ENCODE peak calls at places on chromosomes 12 and 14, in six cellular contexts. H is cardiac muscle cell, C is astrocyte, I is hepatocyte, R is lower lobe of right lung, X is uterus. V is an unnamed sample.
A peak's percentile ranks its signal among the peaks of the same experiment; 100 is the strongest.

GRCh38 chr12:66620703-66621102 is 58.2 kb downstream of the GRIP1 start:
- DNase-seq in X (no peak), C (no peak), I (no peak), H (no peak), R (no peak), V (no peak)

GRCh38 chr12:25655702-25656101 is 102.6 kb upstream of the LMNTD1 start:
- DNase-seq in C (no peak), I (peak; percentile 8), R (no peak), H (no peak), X (no peak), V (no peak)

GRCh38 chr12:85829391-85829790 is 6.8 kb downstream of the RASSF9 start:
- DNase-seq in H (no peak), I (no peak), C (peak; percentile 78), R (no peak), X (no peak), V (no peak)

GRCh38 chr12:75890141-75890540 is 141.4 kb downstream of the PHLDA1 start:
- DNase-seq in H (no peak), X (no peak), C (peak; percentile 36), I (no peak), R (no peak), V (no peak)

GRCh38 chr12:48677782-48678181 is 4.3 kb downstream of the KANSL2 start:
- DNase-seq in H (no peak), X (no peak), R (no peak), C (no peak), I (no peak), V (no peak)

GRCh38 chr14:69038449-69039286 is 59.6 kb upstream of the ACTN1 start:
- DNase-seq in X (peak; percentile 73), R (no peak), C (peak; percentile 89), H (no peak), I (peak; percentile 66), V (no peak)

GRCh38 chr12:1594045-1594294 is 411 bp downstream of the FBXL14 start:
- DNase-seq in C (no peak), I (no peak), H (no peak), R (peak; percentile 81), X (peak; percentile 58), V (no peak)

GRCh38 chr12:81758421-81759214 is 532 bp downstream of the PPFIA2 start:
- DNase-seq in C (peak; percentile 20), I (peak; percentile 54), R (no peak), H (peak; percentile 47), X (no peak), V (peak; percentile 82)

GRCh38 chr12:9736931-9737705 is 4.2 kb upstream of the CLECL1 start:
- DNase-seq in R (no peak), H (no peak), I (no peak), C (no peak), X (no peak), V (no peak)

GRCh38 chr14:38646391-38646790 is 390.5 kb upstream of the CLEC14A start:
- DNase-seq in I (no peak), R (no peak), H (no peak), X (no peak), C (no peak), V (no peak)

GRCh38 chr12:78062781-78063180 is 232.1 kb downstream of the NAV3 start:
- DNase-seq in I (peak; percentile 5), R (no peak), H (no peak), X (peak; percentile 28), C (peak; percentile 81), V (peak; percentile 42)

GRCh38 chr12:67223225-67223624 is 45.9 kb upstream of the CAND1 start:
- DNase-seq in H (no peak), C (no peak), I (no peak), R (no peak), X (no peak), V (no peak)

GRCh38 chr12:114668151-114668891 is 15.7 kb downstream of the TBX3 start:
- DNase-seq in H (peak; percentile 92), I (peak; percentile 96), C (peak; percentile 63), X (peak; percentile 85), R (peak; percentile 73), V (peak; percentile 75)

GRCh38 chr14:67766035-67766680 is 50.2 kb downstream of the ZFYVE26 start:
- DNase-seq in C (no peak), I (no peak), H (no peak), R (peak; percentile 52), X (no peak), V (peak; percentile 56)

GRCh38 chr12:6267007-6267721 is 43.3 kb upstream of the PLEKHG6 start:
- DNase-seq in R (peak; percentile 56), C (peak; percentile 71), H (no peak), I (no peak), X (no peak), V (no peak)

GRCh38 chr12:64825143-64826011 is 930 bp downstream of the TBC1D30 start:
- DNase-seq in H (no peak), I (no peak), X (no peak), R (no peak), C (no peak), V (no peak)

GRCh38 chr12:68310370-68310769 is 21.8 kb downstream of the MDM1 start:
- DNase-seq in R (no peak), C (peak; percentile 83), H (no peak), I (no peak), X (no peak), V (no peak)

GRCh38 chr12:92943482-92944250 is 14.6 kb upstream of the EEA1 start:
- DNase-seq in I (no peak), C (peak; percentile 68), X (no peak), H (no peak), R (no peak), V (no peak)

GRCh38 chr12:51814311-51815088 is 34.0 kb downstream of the FIGNL2 start:
- DNase-seq in R (peak; percentile 89), C (peak; percentile 62), H (peak; percentile 83), I (peak; percentile 90), X (peak; percentile 51), V (peak; percentile 87)

GRCh38 chr12:67748761-67749075 is 100.2 kb downstream of the DYRK2 start:
- DNase-seq in H (no peak), I (no peak), R (no peak), X (no peak), C (no peak), V (no peak)

DNA sequence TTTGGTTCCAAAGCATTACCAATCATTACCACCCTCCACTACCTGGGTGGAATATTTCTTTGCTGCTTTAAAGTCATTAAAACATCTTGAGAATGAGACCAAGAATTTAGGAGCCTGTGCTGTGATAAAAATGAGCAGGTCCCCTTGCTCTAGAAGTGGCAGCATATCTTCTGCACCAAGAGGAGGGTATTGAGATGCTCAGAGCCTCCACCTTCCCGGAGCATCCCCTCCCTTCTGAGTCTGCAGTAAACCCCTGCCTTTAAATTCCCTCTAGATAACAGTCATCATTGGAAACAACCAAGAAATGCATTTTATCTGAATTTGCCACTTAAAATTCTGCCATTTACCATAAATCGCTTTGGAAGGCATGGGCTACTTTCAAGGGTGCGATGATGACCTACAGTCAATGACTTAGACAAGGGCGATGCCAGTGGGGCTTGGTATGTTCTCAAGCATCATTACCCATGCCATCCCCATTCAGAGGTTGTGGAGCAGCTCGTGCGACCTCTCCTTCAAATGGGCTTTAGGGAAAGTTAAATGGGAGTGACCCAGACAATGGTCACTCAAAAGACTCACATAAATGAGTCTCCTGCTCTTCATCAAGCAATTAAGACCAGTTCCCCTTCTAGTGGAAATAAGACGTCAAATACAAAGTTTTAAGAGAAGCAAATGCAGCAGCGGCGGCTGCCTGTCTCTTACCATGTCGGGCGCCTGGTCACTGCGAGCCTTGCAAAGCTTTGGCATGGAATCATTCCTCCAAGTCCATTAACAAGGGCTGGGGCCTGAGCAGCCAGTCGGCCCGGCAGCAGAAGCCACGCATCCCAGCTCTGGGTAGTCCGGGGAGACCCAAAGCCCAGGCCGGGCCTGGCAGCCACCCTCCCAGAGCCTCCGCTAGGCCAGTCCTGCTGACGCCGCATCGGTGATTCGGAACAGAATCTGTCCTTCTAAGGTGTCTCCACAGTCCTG is 334.5 kb downstream of the TMEM121 start:
- DNase-seq in H (no peak), R (peak; percentile 40), X (peak; percentile 5), C (no peak), I (no peak), V (peak; percentile 30)
- H3K4me3 ChIP-seq in H (no peak overlapping the region), R (no peak overlapping the region), X (no peak overlapping the region), C (no peak overlapping the region), I (no peak overlapping the region), V (no peak overlapping the region)

GRCh38 chr12:57142727-57143126 is 4.7 kb downstream of the LRP1-AS start:
- DNase-seq in H (no peak), C (no peak), X (no peak), R (no peak), I (no peak), V (no peak)
- H3K4me1 ChIP-seq in H (peaks cover 10% of the 10 kb centered on the region), C (peaks cover 24% of the 10 kb centered on the region), X (peaks cover 21% of the 10 kb centered on the region), R (peaks cover 60% of the 10 kb centered on the region), I (peaks cover 37% of the 10 kb centered on the region), V (no peaks in the 10 kb centered on the region)

GRCh38 chr14:76377675-76378074 is 1.7 kb downstream of the ESRRB start:
- DNase-seq in H (no peak), X (no peak), C (no peak), R (no peak), I (no peak), V (no peak)
- H3K4me3 ChIP-seq in H (no peak overlapping the region), X (no peak overlapping the region), C (no peak overlapping the region), R (peak overlapping the region; percentile 44), I (no peak overlapping the region), V (no peak overlapping the region)

GRCh38 chr12:111439657-111440151 is 34.0 kb downstream of the SH2B3 start:
- DNase-seq in R (no peak), I (no peak), X (no peak), C (no peak), H (no peak), V (no peak)

GRCh38 chr12:111440152-111440551 is 34.4 kb downstream of the SH2B3 start:
- DNase-seq in I (no peak), R (no peak), H (no peak), C (no peak), X (no peak), V (no peak)

GRCh38 chr12:111440631-111441030 is 34.9 kb downstream of the SH2B3 start:
- DNase-seq in X (no peak), C (no peak), I (no peak), R (no peak), H (no peak), V (peak; percentile 22)

GRCh38 chr12:111442301-111443045 is 36.8 kb downstream of the SH2B3 start:
- DNase-seq in X (no peak), H (no peak), I (no peak), R (no peak), C (no peak), V (peak; percentile 51)

GRCh38 chr12:111441107-111441928 is 35.6 kb downstream of the SH2B3 start:
- DNase-seq in C (no peak), I (no peak), X (no peak), H (no peak), R (no peak), V (no peak)
- H3K4me1 ChIP-seq in C (peaks cover 61% of the 10 kb centered on the region), I (no peaks in the 10 kb centered on the region), X (peaks cover 8% of the 10 kb centered on the region), H (peaks cover 13% of the 10 kb centered on the region), R (peaks cover 99% of the 10 kb centered on the region), V (no peaks in the 10 kb centered on the region)

DNA sequence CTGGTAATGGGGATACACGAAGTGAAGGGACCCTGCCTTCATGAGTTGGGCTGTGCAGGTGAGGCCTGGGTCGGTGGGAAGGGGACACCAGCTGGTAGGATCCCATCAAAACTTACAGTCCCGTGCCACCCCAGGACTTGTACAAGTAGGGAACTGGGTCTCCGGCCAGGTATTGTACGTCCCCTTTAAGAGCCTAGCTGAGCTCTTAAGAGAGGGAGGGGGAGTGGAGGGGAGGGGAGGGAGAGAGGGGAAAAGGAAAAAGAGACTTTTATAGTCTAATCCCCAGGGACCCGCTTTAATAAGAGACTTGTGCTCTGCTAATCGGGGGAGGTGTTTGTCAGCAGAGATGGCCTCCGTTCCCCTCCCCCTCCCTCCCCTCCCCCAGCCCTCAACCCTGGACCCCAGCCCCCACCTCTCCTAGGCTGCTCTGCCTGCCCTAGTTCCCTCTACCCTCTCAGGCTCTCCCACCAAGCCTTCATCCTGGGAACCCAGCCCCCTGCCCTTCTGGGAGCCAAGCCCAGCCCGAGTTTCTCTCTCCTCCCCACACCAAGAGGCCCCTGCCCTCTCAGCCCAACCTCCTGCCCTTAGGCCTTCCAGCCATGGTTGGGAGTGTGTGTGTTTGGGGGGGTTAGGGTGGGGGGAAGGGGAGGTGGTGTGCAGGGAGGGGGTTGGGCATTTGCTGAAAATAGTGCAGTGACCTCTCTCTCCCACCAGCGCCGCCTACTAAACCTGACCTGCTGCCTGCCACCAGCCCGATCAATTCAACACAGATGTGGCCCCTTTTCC is 2.6 kb downstream of the GDF11 start:
- DNase-seq in X (peak; percentile 57), C (no peak), I (peak; percentile 70), H (peak; percentile 94), R (no peak), V (no peak)
- H3K4me3 ChIP-seq in X (peak overlapping the region; percentile 7), C (peak overlapping the region; percentile 3), I (no peak overlapping the region), H (peak overlapping the region; percentile 53), R (peak overlapping the region; percentile 8), V (no peak overlapping the region)

V was measured in aorta.